ENCODE peak calls at places on chromosomes 12 and 14, in five cellular contexts. F is fibroblast of the aortic adventitia, I is ovary, G is colonic mucosa, Z is progenitor cell of endocrine pancreas. X is an unnamed sample.

GRCh38 chr14:73422515-73422914 is 35.8 kb downstream of the NUMB start:
- DNase-seq in F (no peak), Z (no peak), G (peak; percentile 25), I (no peak), X (no peak)

GRCh38 chr12:24795699-24796385 is 153.1 kb downstream of the BCAT1 start:
- DNase-seq in Z (no peak), G (no peak), I (no peak), F (no peak), X (no peak)

GRCh38 chr14:71539660-71540285 is 392.5 kb upstream of the RGS6 start:
- DNase-seq in G (no peak), I (no peak), Z (no peak), F (no peak), X (no peak)

GRCh38 chr12:89709994-89710872 is 1.6 kb upstream of the ATP2B1 start:
- DNase-seq in Z (peak; percentile 46), F (no peak), I (peak; percentile 69), G (peak; percentile 67), X (peak; percentile 73)

GRCh38 chr12:92735131-92735721 is 32.4 kb downstream of the PLEKHG7 start:
- DNase-seq in Z (no peak), I (peak; percentile 24), F (peak; percentile 92), G (no peak), X (no peak)

GRCh38 chr14:63752449-63753169 is 24.7 kb upstream of the SGPP1 start:
- DNase-seq in G (peak; percentile 26), Z (no peak), I (no peak), F (peak; percentile 25), X (no peak)

GRCh38 chr12:106357549-106358409 is at the start of gene POLR3B:
- DNase-seq in G (peak; percentile 96), Z (peak; percentile 90), I (peak; percentile 96), F (peak; percentile 98), X (peak; percentile 93)

GRCh38 chr14:69673578-69674305 is 62.3 kb downstream of the SUSD6 start:
- DNase-seq in G (no peak), I (no peak), F (no peak), Z (no peak), X (no peak)

GRCh38 chr12:8156845-8157244 is at the start of gene ZNF705A:
- DNase-seq in Z (no peak), I (no peak), F (peak; percentile 50), G (no peak), X (no peak)

GRCh38 chr14:55448146-55448614 is 7.8 kb upstream of the TBPL2 start:
- DNase-seq in F (peak; percentile 95), G (peak; percentile 51), Z (no peak), I (no peak), X (no peak)

GRCh38 chr12:117009759-117010158 is 89.5 kb downstream of the TESC start:
- DNase-seq in G (no peak), Z (no peak), F (no peak), I (no peak), X (no peak)

GRCh38 chr14:20455355-20456300 is 602 bp downstream of the APEX1 start:
- DNase-seq in I (peak; percentile 35), F (peak; percentile 91), Z (peak; percentile 27), G (no peak), X (no peak)

GRCh38 chr12:79121486-79121885 is 256.9 kb downstream of the SYT1 start:
- DNase-seq in F (peak; percentile 18), I (no peak), G (no peak), Z (no peak), X (no peak)

GRCh38 chr12:116384629-116385485 is 107.4 kb upstream of the MED13L start:
- DNase-seq in Z (no peak), I (no peak), F (peak; percentile 82), G (no peak), X (no peak)

GRCh38 chr12:54321363-54321762 is 3.6 kb upstream of the COPZ1 start:
- DNase-seq in Z (no peak), I (no peak), F (no peak), G (no peak), X (no peak)

GRCh38 chr12:20214286-20214685 is 154.1 kb upstream of the PDE3A start:
- DNase-seq in I (peak; percentile 41), Z (no peak), F (peak; percentile 33), G (no peak), X (no peak)

GRCh38 chr12:70948976-70949336 is 28.4 kb upstream of the PTPRR start:
- DNase-seq in G (no peak), I (peak; percentile 18), F (peak; percentile 87), Z (no peak), X (no peak)

GRCh38 chr14:29222671-29223268 is 456.2 kb downstream of the FOXG1 start:
- DNase-seq in F (peak; percentile 80), I (peak; percentile 38), Z (no peak), G (no peak), X (peak; percentile 3)

GRCh38 chr14:34462132-34462893 is at the start of gene SPTSSA:
- DNase-seq in Z (peak; percentile 88), F (peak; percentile 85), I (peak; percentile 94), G (peak; percentile 96), X (peak; percentile 93)

GRCh38 chr12:89051065-89051677 is 301.1 kb downstream of the DUSP6 start:
- DNase-seq in G (peak; percentile 44), Z (no peak), I (no peak), F (peak; percentile 85), X (no peak)

GRCh38 chr12:18135509-18135908 is 45.5 kb upstream of the RERGL start:
- DNase-seq in G (no peak), Z (no peak), I (no peak), F (peak; percentile 89), X (no peak)

GRCh38 chr12:67394600-67394999 is 125.4 kb downstream of the CAND1 start:
- DNase-seq in I (peak; percentile 24), F (peak; percentile 80), G (no peak), Z (no peak), X (no peak)

GRCh38 chr12:51238510-51239334 is at the start of gene DAZAP2:
- DNase-seq in I (peak; percentile 95), Z (peak; percentile 93), G (peak; percentile 97), F (peak; percentile 94), X (peak; percentile 98)

GRCh38 chr12:128908254-128908653 is 55.0 kb downstream of the GLT1D1 start:
- DNase-seq in G (no peak), I (no peak), Z (no peak), F (no peak), X (no peak)

GRCh38 chr14:73726025-73726961 is 12.1 kb upstream of the PNMA1 start:
- DNase-seq in F (peak; percentile 33), G (no peak), I (no peak), Z (no peak), X (no peak)

GRCh38 chr14:102717211-102717610 is 60.0 kb upstream of the TRAF3 start:
- DNase-seq in G (no peak), Z (no peak), I (no peak), F (no peak), X (no peak)

GRCh38 chr12:47808574-47809380 is 10.9 kb downstream of the HDAC7 start:
- DNase-seq in Z (no peak), I (no peak), F (no peak), G (no peak), X (no peak)

GRCh38 chr14:73770977-73771847 is 57.0 kb upstream of the PNMA1 start:
- DNase-seq in Z (no peak), G (no peak), I (no peak), F (no peak), X (no peak)

GRCh38 chr12:123024819-123025391 is 44.4 kb downstream of the ARL6IP4 start:
- DNase-seq in I (no peak), G (no peak), F (peak; percentile 29), Z (no peak), X (no peak)

GRCh38 chr14:52015411-52016030 is 26.2 kb downstream of the RTRAF start:
- DNase-seq in G (no peak), F (no peak), I (no peak), Z (no peak), X (peak; percentile 17)

GRCh38 chr12:131202592-131203378 is 249.1 kb downstream of the ADGRD1 start:
- DNase-seq in Z (no peak), I (no peak), G (peak; percentile 10), F (no peak), X (no peak)

GRCh38 chr14:50808053-50808452 is 22.9 kb downstream of the NIN start:
- DNase-seq in I (no peak), G (no peak), F (no peak), Z (no peak), X (no peak)

GRCh38 chr14:50806241-50806933 is 24.6 kb downstream of the NIN start:
- DNase-seq in Z (no peak), F (peak; percentile 29), I (no peak), G (no peak), X (no peak)

GRCh38 chr14:50805396-50805795 is 25.6 kb downstream of the NIN start:
- DNase-seq in G (no peak), F (no peak), Z (no peak), I (no peak), X (no peak)

GRCh38 chr14:50801706-50802105 is 29.3 kb downstream of the NIN start:
- DNase-seq in Z (no peak), G (no peak), F (peak; percentile 45), I (no peak), X (no peak)

DNA sequence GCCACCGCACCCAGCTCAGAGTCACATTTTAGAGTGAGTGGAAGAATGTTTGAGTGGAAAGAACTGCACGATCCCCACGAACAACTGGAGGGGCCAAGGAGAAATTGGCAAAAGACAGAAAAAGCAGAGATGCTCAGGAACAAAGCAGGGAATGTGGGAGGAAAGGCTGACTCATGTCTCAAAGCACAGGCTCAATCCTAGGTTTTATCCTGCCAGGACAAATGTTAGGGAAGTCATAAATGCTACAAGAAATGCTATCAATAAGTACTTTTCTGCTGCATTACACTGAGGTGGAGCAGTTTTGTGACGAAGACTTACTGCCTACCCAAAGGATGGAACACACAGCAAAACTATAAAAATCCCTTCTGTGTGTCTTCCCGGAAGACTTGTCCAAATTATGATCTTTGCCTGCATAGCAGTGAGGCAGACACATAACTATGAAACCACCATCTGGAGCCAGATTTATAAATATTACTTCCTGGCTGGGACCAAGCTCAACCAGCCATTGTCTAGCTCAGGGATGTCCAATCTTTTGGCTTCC is 26.7 kb downstream of the NIN start:
- DNase-seq in G (no peak), Z (no peak), F (peak; percentile 85), I (no peak), X (no peak)
- TF ChIP-seq CTCF in G (no peak), Z (no peak), F (no peak), I (no peak), X (no peak)

GRCh38 chr12:98864363-98864762 is 219.3 kb downstream of the APAF1 start:
- DNase-seq in Z (no peak), F (no peak), I (no peak), G (no peak), X (no peak)
- TF ChIP-seq CTCF in Z (no peak), F (no peak), I (no peak), G (no peak), X (no peak)

GRCh38 chr14:75702107-75702506 is 41.1 kb downstream of the TTLL5 start:
- DNase-seq in I (no peak), Z (no peak), F (peak; percentile 42), G (no peak), X (no peak)
- TF ChIP-seq CTCF in I (no peak), Z (no peak), F (no peak), G (no peak), X (no peak)

GRCh38 chr14:104970231-104971068 is 7.7 kb downstream of the AHNAK2 start:
- DNase-seq in Z (no peak), F (peak; percentile 95), G (peak; percentile 61), I (peak; percentile 65), X (no peak)

GRCh38 chr14:104969741-104970230 is 8.4 kb downstream of the AHNAK2 start:
- DNase-seq in F (no peak), I (no peak), G (no peak), Z (no peak), X (no peak)

GRCh38 chr14:104968153-104968527 is 10.0 kb downstream of the AHNAK2 start:
- DNase-seq in Z (no peak), G (peak; percentile 78), F (peak; percentile 60), I (peak; percentile 83), X (peak; percentile 57)

GRCh38 chr14:104967414-104968152 is 10.6 kb downstream of the AHNAK2 start:
- DNase-seq in I (peak; percentile 59), F (peak; percentile 45), Z (no peak), G (peak; percentile 36), X (peak; percentile 60)

GRCh38 chr14:104968541-104969401 is 9.4 kb downstream of the AHNAK2 start:
- DNase-seq in F (peak; percentile 58), I (no peak), G (peak; percentile 60), Z (no peak), X (no peak)
- TF ChIP-seq CTCF in F (peak; percentile 34), I (no peak), G (no peak), Z (no peak), X (no peak)

X was measured in nephron progenitor cell.